ENCODE peak calls at places on chromosomes 7 and 10, in seven cellular contexts. D is psoas muscle, O is thyroid gland, Z is neural progenitor cell, H is brain microvascular endothelial cell, Y is cardiac muscle cell, T is Peyer's patch. M is an unnamed sample. For H3K27me3, the result is how much of the 10 kb centered on the place peaks cover.

GRCh38 chr10:97596101-97597055 is 6.9 kb downstream of the C10orf62 start:
- DNase-seq in Z (no peak), Y (no peak), H (peak), O (peak), D (peak), T (no peak), M (no peak)

GRCh38 chr10:29731760-29732159 is 97.0 kb upstream of the SVIL start:
- DNase-seq in Y (no peak), D (no peak), O (no peak), Z (peak), T (no peak), H (no peak), M (no peak)

GRCh38 chr10:52566471-52567246 is 205.9 kb downstream of the MBL2 start:
- DNase-seq in Y (peak), O (no peak), Z (peak), T (no peak), D (no peak), H (peak), M (no peak)

GRCh38 chr7:156680281-156680680 is 39.7 kb downstream of the RNF32 start:
- DNase-seq in D (no peak), Y (no peak), T (no peak), O (no peak), Z (no peak), H (no peak), M (no peak)

GRCh38 chr10:133039107-133039822 is 48.5 kb upstream of the ADGRA1 start:
- DNase-seq in T (no peak), Z (peak), Y (peak), D (no peak), O (no peak), H (no peak), M (no peak)

GRCh38 chr7:2810682-2811471 is 33.2 kb downstream of the GNA12 start:
- DNase-seq in H (no peak), T (no peak), O (no peak), D (no peak), Y (no peak), Z (no peak), M (no peak)

GRCh38 chr7:101620991-101621390 is 8.1 kb downstream of the MYL10 start:
- DNase-seq in O (no peak), Z (no peak), H (no peak), T (no peak), Y (no peak), D (no peak), M (no peak)

GRCh38 chr7:6655636-6656385 is 18.7 kb downstream of the ZNF316 start:
- DNase-seq in Y (no peak), O (no peak), T (no peak), Z (no peak), H (no peak), D (no peak), M (no peak)

GRCh38 chr10:119162121-119162520 is 3.4 kb downstream of the SFXN4 start:
- DNase-seq in Y (no peak), O (no peak), T (no peak), H (no peak), D (no peak), Z (no peak), M (no peak)

GRCh38 chr10:119028900-119029612 is 458 bp upstream of the NANOS1 start:
- DNase-seq in D (peak), O (peak), H (peak), T (peak), Z (peak), Y (peak), M (peak)

GRCh38 chr10:7317799-7318446 is 92.9 kb downstream of the SFMBT2 start:
- DNase-seq in Y (no peak), O (no peak), T (no peak), H (no peak), Z (no peak), D (no peak), M (no peak)

GRCh38 chr10:10996966-10997620 is 20.6 kb upstream of the CELF2 start:
- DNase-seq in H (no peak), T (no peak), Z (no peak), O (no peak), Y (no peak), D (no peak), M (no peak)

GRCh38 chr7:152884321-152884720 is 124.8 kb downstream of the ACTR3B start:
- DNase-seq in D (no peak), H (no peak), Z (no peak), T (no peak), O (no peak), Y (no peak), M (no peak)

GRCh38 chr10:118983263-118983662 is 46.3 kb upstream of the NANOS1 start:
- DNase-seq in T (no peak), Y (no peak), H (no peak), Z (no peak), O (no peak), D (no peak), M (no peak)

GRCh38 chr7:65554-65953 is 126.8 kb upstream of the FAM20C start:
- DNase-seq in D (peak), T (no peak), O (no peak), Y (no peak), H (no peak), Z (no peak), M (no peak)

GRCh38 chr7:16070806-16071205 is 350.5 kb downstream of the CRPPA start:
- DNase-seq in O (no peak), H (no peak), Z (no peak), Y (no peak), D (no peak), T (no peak), M (no peak)

GRCh38 chr10:84335516-84335915 is 7.1 kb downstream of the CCSER2 start:
- DNase-seq in O (no peak), Y (no peak), H (no peak), T (no peak), D (no peak), Z (no peak), M (no peak)

GRCh38 chr10:80501381-80501912 is 36.3 kb upstream of the SH2D4B start:
- DNase-seq in O (no peak), Y (no peak), Z (no peak), T (no peak), H (no peak), D (no peak), M (no peak)

GRCh38 chr10:90504172-90504571 is 353.7 kb downstream of the HTR7 start:
- DNase-seq in D (no peak), Y (no peak), T (no peak), Z (no peak), O (no peak), H (no peak), M (no peak)

GRCh38 chr7:8176370-8177081 is 85.4 kb downstream of the ICA1 start:
- DNase-seq in Y (no peak), D (no peak), T (no peak), Z (no peak), H (no peak), O (no peak), M (no peak)

GRCh38 chr7:94701555-94701973 is 45.6 kb upstream of the SGCE start:
- DNase-seq in T (no peak), O (no peak), Z (peak), D (no peak), H (peak), Y (no peak), M (no peak)

GRCh38 chr10:99551158-99551557 is 18.4 kb downstream of the NKX2-3 start:
- DNase-seq in Z (peak), H (peak), T (no peak), D (peak), O (no peak), Y (peak), M (no peak)

GRCh38 chr10:17265468-17265867 is 37.4 kb downstream of the VIM start:
- DNase-seq in Z (no peak), D (no peak), Y (no peak), O (no peak), T (no peak), H (no peak), M (no peak)

GRCh38 chr7:120942861-120943260 is 7.7 kb upstream of the ING3 start:
- DNase-seq in O (no peak), Y (no peak), H (no peak), D (no peak), T (no peak), Z (no peak), M (no peak)

DNA sequence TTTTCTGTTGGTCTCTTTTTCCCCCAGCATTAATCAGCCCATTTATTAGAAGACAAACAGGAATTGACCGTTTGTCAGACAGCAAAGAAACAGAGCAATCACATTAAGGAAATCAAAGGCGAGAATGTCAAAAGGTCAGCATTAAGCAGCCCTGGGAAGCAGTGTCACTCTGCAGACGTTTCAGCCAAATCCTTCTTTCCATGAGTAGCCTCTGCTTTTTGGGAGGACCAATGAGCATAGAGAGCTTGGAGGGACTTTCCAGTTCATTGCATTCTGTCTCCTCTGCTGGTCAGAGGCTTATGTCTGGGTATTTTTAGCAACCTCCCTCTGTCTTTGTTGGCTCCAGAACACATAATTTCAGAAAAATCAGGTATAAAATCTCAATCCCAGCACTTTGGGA is 481.4 kb downstream of the GALNT17 start:
- DNase-seq in Y (no peak), O (no peak), D (no peak), T (no peak), H (peak), Z (peak), M (no peak)
- H3K27ac ChIP-seq in Y (no peak), O (no peak), D (no peak), T (no peak), H (no peak), Z (peak), M (peak)

GRCh38 chr10:5360318-5360915 is 4.3 kb upstream of the UCN3 start:
- DNase-seq in H (no peak), T (no peak), Z (no peak), Y (no peak), O (no peak), D (no peak), M (no peak)
- H3K27me3 ChIP-seq in H (under half), T (under half), Z (under half), Y (under half), O (under half), D (under half), M (under half)

GRCh38 chr7:127256326-127256725 is 3.6 kb upstream of the GRM8 start:
- DNase-seq in Y (no peak), O (no peak), D (no peak), T (no peak), H (no peak), Z (no peak), M (no peak)

GRCh38 chr7:127252736-127253288 is at the start of gene GRM8:
- DNase-seq in Y (peak), H (peak), T (peak), O (peak), Z (peak), D (peak), M (peak)

GRCh38 chr7:127253289-127254162 is 785 bp upstream of the GRM8 start:
- DNase-seq in H (peak), O (peak), Z (peak), Y (peak), D (peak), T (peak), M (peak)

GRCh38 chr7:127252380-127252718 is 392 bp downstream of the GRM8 start:
- DNase-seq in T (no peak), O (no peak), H (no peak), D (no peak), Z (peak), Y (no peak), M (no peak)

DNA sequence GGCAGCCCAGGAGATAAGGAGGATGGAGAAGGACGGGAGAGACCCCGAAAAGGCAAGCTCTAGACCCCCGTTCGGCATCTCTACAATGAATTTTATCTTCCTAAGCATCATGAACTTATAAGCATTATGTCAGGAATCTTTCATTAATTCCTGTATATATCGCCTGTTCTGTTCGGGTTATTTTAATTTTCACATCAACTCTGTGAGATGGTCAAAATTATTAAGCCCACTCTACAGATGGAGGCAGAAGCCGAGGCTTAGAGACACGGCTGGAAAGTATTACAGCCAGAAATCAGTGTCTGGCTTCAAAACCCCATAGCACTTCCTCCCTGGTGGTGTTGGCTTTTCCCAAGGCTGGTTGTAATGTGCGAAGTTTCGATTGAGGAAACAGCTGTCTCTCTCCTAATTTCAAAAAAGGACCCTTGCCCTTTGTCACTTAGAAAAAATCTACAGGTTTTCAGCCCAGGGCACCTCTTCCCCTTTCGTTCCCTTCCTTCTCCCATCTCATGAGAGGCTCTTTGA is 1.5 kb upstream of the GRM8 start:
- DNase-seq in Z (no peak), Y (no peak), T (no peak), D (no peak), H (no peak), O (no peak), M (no peak)
- TF ChIP-seq CTCF in Z (no peak), Y (no peak), T (no peak), D (no peak), H (no peak), O (no peak), M (no peak)

DNA sequence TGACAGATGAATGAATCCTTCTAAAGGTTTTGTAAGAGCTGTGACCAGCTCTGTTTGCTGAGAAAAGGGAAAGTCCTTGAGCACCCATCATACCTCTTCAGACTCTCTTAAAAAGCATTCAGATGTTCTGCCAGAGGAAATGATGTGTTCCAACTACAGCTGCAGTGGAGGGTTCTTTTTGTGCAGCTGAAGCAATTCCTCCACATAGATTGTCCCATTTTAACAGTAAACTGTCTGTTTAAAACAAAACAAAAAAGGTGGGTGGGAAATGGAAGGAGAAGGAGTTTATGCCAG is 364.5 kb downstream of the AUTS2 start:
- DNase-seq in Y (no peak), T (no peak), O (peak), H (no peak), D (no peak), Z (no peak), M (no peak)
- H3K27ac ChIP-seq in Y (peak), T (no peak), O (no peak), H (no peak), D (no peak), Z (no peak), M (no peak)

GRCh38 chr10:71636588-71636987 is 83.0 kb downstream of the C10orf105 start:
- DNase-seq in O (no peak), H (no peak), Z (no peak), D (no peak), T (no peak), Y (no peak), M (no peak)
- H3K27me3 ChIP-seq in O (under half), H (under half), Z (under half), D (under half), T (under half), Y (under half), M (under half)

DNA sequence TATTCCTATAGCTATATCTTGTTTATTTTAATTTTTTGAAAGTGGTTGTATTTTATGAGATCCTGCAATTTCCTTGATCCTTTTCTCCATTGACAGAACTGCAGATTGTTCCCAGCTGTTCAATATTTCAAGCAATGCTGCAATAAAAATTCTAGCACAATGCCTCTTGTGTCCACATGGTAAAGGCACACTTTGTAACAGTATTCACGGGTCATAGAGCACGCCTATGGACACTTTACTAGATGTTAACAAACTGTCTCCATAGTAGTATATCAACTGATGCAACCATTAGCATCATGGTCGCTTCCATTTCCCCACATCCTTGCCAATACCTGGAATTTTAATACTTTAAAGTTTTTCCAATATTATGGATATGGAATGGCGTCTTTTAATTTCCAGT is 123.9 kb upstream of the FZD8 start:
- DNase-seq in T (no peak), D (no peak), H (no peak), Z (no peak), O (no peak), Y (no peak), M (no peak)
- TF ChIP-seq CTCF in T (no peak), D (no peak), H (no peak), Z (no peak), O (no peak), Y (no peak), M (no peak)

DNA sequence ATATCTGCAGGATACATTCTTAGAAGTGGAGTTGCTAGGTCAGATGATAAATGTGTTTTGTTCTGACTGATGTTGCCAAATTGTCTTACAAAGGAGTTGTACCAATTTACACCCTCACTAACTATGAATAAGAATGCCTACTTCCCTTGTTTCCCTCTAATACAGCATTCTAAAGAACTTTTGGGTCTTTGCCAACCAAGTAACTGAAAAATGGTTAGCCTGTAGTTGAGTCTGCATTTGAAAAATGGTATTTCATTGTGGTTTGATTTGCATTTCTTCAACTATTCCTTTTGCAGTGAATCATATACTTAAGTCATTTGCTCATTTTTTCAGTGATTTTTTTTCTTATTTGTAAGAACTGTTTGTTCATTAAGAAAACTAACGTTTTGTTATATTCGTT is 48.4 kb downstream of the TMEM26 start:
- DNase-seq in O (no peak), Y (no peak), D (no peak), H (no peak), T (no peak), Z (no peak), M (no peak)
- H3K27ac ChIP-seq in O (no peak), Y (no peak), D (no peak), H (no peak), T (no peak), Z (no peak), M (no peak)

DNA sequence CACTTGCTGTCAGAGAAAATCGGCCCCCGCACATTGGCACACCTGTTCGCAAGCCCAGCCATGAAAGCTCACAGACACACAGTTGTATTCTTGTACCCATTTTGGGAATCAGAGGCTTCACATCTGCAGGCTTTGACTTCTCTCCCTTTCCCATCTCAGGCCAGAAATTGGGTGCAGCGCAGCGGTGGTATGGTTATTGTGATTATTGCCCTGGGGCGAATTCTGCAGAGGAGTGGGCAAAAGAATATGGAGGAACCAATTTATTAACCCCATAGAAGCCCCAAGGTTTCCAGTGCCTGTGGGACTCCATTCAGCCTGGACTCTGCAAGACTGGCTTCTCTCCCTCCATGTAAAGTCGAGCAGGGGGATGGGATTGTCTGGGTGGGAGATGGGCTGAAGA is 14.0 kb downstream of the TLX1 start:
- DNase-seq in O (no peak), H (no peak), D (no peak), Z (no peak), T (no peak), Y (no peak), M (no peak)
- H3K27me3 ChIP-seq in O (under half), H (half or more), D (under half), Z (half or more), T (half or more), Y (half or more), M (half or more)

GRCh38 chr10:72379776-72380175 is 25.1 kb upstream of the DNAJB12 start:
- DNase-seq in T (no peak), Z (no peak), Y (no peak), H (no peak), O (no peak), D (no peak), M (no peak)

GRCh38 chr10:72370201-72370722 is 15.5 kb upstream of the DNAJB12 start:
- DNase-seq in T (no peak), Z (no peak), O (no peak), H (no peak), Y (no peak), D (no peak), M (no peak)

GRCh38 chr10:72375585-72375984 is 20.9 kb upstream of the DNAJB12 start:
- DNase-seq in D (no peak), T (no peak), O (no peak), H (no peak), Y (peak), Z (peak), M (peak)

GRCh38 chr10:72379062-72379461 is 24.3 kb upstream of the DNAJB12 start:
- DNase-seq in Y (no peak), H (no peak), Z (peak), D (no peak), O (no peak), T (no peak), M (no peak)

DNA sequence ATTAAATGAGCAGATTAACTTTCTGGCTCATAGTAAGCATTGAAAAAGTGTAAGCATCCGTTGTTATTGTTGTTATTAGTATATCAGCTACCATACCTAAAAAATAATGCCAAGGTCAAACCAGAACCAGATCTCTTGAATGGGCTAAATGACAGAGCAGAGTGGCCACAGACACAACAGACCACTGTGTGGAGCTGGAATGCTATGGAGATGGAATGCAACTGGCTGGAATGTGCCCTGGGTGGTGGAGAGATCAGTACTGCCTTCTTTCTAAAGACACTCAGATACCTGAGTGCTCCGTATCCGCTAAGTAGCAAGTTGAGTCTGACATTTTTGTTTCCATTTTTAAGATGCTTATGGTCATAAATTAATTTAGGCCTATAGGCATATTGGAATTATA is 20.5 kb upstream of the DNAJB12 start:
- DNase-seq in Z (peak), O (no peak), Y (peak), D (no peak), T (no peak), H (no peak), M (no peak)
- TF ChIP-seq CTCF in Z (no peak), O (no peak), Y (no peak), D (no peak), T (no peak), H (no peak), M (no peak)

GRCh38 chr7:27532256-27532783 is 130.4 kb downstream of the HIBADH start:
- DNase-seq in O (no peak), Y (no peak), T (no peak), D (no peak), Z (no peak), H (no peak), M (no peak)

GRCh38 chr7:27526991-27527722 is 135.5 kb downstream of the HIBADH start:
- DNase-seq in O (no peak), Y (no peak), T (no peak), Z (peak), D (no peak), H (no peak), M (no peak)
- H3K27ac ChIP-seq in O (no peak), Y (no peak), T (no peak), Z (no peak), D (no peak), H (no peak), M (no peak)